ENCODE peak calls at places on chromosomes 2 and 18, in ten cellular contexts. E, B, R, I, D, A, Q, T, W and V are unnamed samples.

GRCh38 chr2:142973160-142973821 is 95.8 kb downstream of the KYNU start:
- DNase-seq in A (no peak), W (peak), T (no peak), Q (no peak), R (no peak), I (peak), D (peak), B (no peak), E (no peak), V (no peak)

GRCh38 chr2:23689131-23689700 is 237.7 kb downstream of the ATAD2B start:
- DNase-seq in W (no peak), I (no peak), B (no peak), R (no peak), Q (no peak), A (no peak), T (no peak), D (no peak), E (no peak), V (no peak)

GRCh38 chr18:23969664-23970063 is 44.9 kb upstream of the TTC39C start:
- DNase-seq in B (no peak), E (no peak), D (no peak), Q (no peak), W (no peak), I (no peak), R (no peak), A (no peak), T (no peak), V (no peak)

GRCh38 chr2:39547811-39548719 is 111.0 kb upstream of the MAP4K3 start:
- DNase-seq in R (no peak), E (no peak), Q (no peak), B (no peak), I (peak), W (peak), D (peak), A (no peak), T (no peak), V (no peak)

GRCh38 chr18:58716046-58716766 is 44.9 kb downstream of the MALT1 start:
- DNase-seq in D (no peak), T (no peak), A (no peak), B (no peak), R (peak), Q (no peak), I (no peak), E (peak), W (no peak), V (no peak)

GRCh38 chr2:38685116-38685735 is 19.3 kb downstream of the GALM start:
- DNase-seq in Q (no peak), W (no peak), B (no peak), T (no peak), R (no peak), E (no peak), A (no peak), D (no peak), I (peak), V (no peak)

GRCh38 chr2:98902209-98903063 is 33.6 kb downstream of the CRACDL start:
- DNase-seq in T (no peak), Q (no peak), W (no peak), E (no peak), R (no peak), D (no peak), B (no peak), A (no peak), I (no peak), V (peak)

GRCh38 chr2:38720613-38721241 is 30.4 kb downstream of the SRSF7 start:
- DNase-seq in B (peak), D (peak), W (peak), R (no peak), I (peak), Q (peak), T (peak), A (peak), E (no peak), V (peak)

GRCh38 chr2:45918816-45919655 is 267.6 kb downstream of the PRKCE start:
- DNase-seq in Q (no peak), D (no peak), E (peak), T (no peak), R (peak), A (no peak), I (no peak), W (no peak), B (no peak), V (no peak)

GRCh38 chr2:237365671-237366070 is 48.3 kb downstream of the COL6A3 start:
- DNase-seq in E (no peak), Q (no peak), D (no peak), A (no peak), T (no peak), W (no peak), B (no peak), I (no peak), R (no peak), V (no peak)

GRCh38 chr2:15818186-15818795 is 122.1 kb upstream of the MYCN start:
- DNase-seq in A (no peak), T (no peak), I (no peak), D (no peak), W (no peak), B (no peak), E (no peak), R (no peak), Q (no peak), V (no peak)

GRCh38 chr2:199596549-199596948 is 138.8 kb upstream of the SATB2 start:
- DNase-seq in T (no peak), I (peak), E (no peak), B (no peak), R (no peak), Q (no peak), D (peak), A (no peak), W (no peak), V (no peak)

GRCh38 chr18:45554070-45554767 is 61.1 kb upstream of the SLC14A2 start:
- DNase-seq in Q (peak), I (no peak), W (no peak), B (no peak), A (no peak), T (no peak), E (no peak), D (no peak), R (no peak), V (no peak)

GRCh38 chr2:203948733-203949132 is 12.2 kb downstream of the ICOS start:
- DNase-seq in E (peak), B (no peak), W (no peak), A (no peak), T (no peak), I (no peak), D (no peak), Q (no peak), R (peak), V (no peak)

GRCh38 chr18:30280861-30281470 is 761.6 kb downstream of the DSC3 start:
- DNase-seq in B (no peak), R (no peak), I (peak), A (peak), W (peak), D (peak), T (no peak), Q (no peak), E (no peak), V (no peak)

GRCh38 chr2:33810046-33810835 is 211.1 kb upstream of the FAM98A start:
- DNase-seq in T (no peak), I (peak), D (peak), W (no peak), E (no peak), B (no peak), R (no peak), Q (no peak), A (no peak), V (no peak)

GRCh38 chr18:23495723-23496440 is 7.4 kb upstream of the RMC1 start:
- DNase-seq in W (no peak), E (no peak), Q (no peak), D (no peak), I (peak), A (no peak), T (no peak), R (no peak), B (no peak), V (no peak)

GRCh38 chr2:193868833-193869232 is 1674.1 kb upstream of the TMEFF2 start:
- DNase-seq in I (peak), T (no peak), R (no peak), W (no peak), A (no peak), Q (no peak), B (no peak), E (no peak), D (no peak), V (no peak)

GRCh38 chr2:152166633-152167032 is 8.9 kb downstream of the STAM2 start:
- DNase-seq in A (no peak), D (peak), R (peak), E (peak), I (peak), W (no peak), B (no peak), Q (no peak), T (no peak), V (no peak)

GRCh38 chr18:69490813-69491212 is 90.1 kb downstream of the DOK6 start:
- DNase-seq in D (peak), Q (no peak), T (no peak), I (no peak), R (no peak), W (no peak), E (no peak), A (no peak), B (no peak), V (no peak)

GRCh38 chr2:136665741-136666140 is 99.6 kb upstream of the THSD7B start:
- DNase-seq in D (no peak), R (no peak), I (no peak), B (no peak), T (no peak), E (no peak), W (no peak), Q (no peak), A (no peak), V (no peak)

GRCh38 chr2:113069676-113070605 is 2.2 kb downstream of the IL1F10 start:
- DNase-seq in A (no peak), R (no peak), E (no peak), T (no peak), B (no peak), W (peak), Q (no peak), D (no peak), I (peak), V (no peak)

GRCh38 chr2:55357907-55358306 is 61.7 kb downstream of the CCDC88A start:
- DNase-seq in E (no peak), W (no peak), B (no peak), I (peak), D (peak), A (no peak), Q (no peak), T (no peak), R (no peak), V (no peak)

GRCh38 chr2:233823731-233824121 is 30.6 kb downstream of the HJURP start:
- DNase-seq in Q (no peak), D (no peak), W (no peak), R (no peak), A (no peak), E (no peak), T (no peak), B (no peak), I (no peak), V (no peak)

GRCh38 chr2:86790828-86791561 is at the start of gene CD8A:
- DNase-seq in W (no peak), I (peak), Q (no peak), D (peak), A (no peak), T (no peak), B (no peak), E (peak), R (peak), V (no peak)

GRCh38 chr2:234291765-234292204 is 205.1 kb downstream of the ARL4C start:
- DNase-seq in R (no peak), I (no peak), W (peak), T (no peak), D (peak), E (no peak), Q (peak), A (no peak), B (no peak), V (no peak)

GRCh38 chr18:9732031-9732430 is 23.9 kb downstream of the RAB31 start:
- DNase-seq in W (no peak), A (no peak), D (no peak), Q (no peak), R (no peak), B (no peak), E (no peak), I (no peak), T (no peak), V (no peak)

GRCh38 chr2:73489053-73489452 is 103.4 kb downstream of the ALMS1 start:
- DNase-seq in Q (no peak), D (no peak), A (no peak), T (no peak), B (no peak), I (no peak), R (peak), E (peak), W (no peak), V (no peak)

DNA sequence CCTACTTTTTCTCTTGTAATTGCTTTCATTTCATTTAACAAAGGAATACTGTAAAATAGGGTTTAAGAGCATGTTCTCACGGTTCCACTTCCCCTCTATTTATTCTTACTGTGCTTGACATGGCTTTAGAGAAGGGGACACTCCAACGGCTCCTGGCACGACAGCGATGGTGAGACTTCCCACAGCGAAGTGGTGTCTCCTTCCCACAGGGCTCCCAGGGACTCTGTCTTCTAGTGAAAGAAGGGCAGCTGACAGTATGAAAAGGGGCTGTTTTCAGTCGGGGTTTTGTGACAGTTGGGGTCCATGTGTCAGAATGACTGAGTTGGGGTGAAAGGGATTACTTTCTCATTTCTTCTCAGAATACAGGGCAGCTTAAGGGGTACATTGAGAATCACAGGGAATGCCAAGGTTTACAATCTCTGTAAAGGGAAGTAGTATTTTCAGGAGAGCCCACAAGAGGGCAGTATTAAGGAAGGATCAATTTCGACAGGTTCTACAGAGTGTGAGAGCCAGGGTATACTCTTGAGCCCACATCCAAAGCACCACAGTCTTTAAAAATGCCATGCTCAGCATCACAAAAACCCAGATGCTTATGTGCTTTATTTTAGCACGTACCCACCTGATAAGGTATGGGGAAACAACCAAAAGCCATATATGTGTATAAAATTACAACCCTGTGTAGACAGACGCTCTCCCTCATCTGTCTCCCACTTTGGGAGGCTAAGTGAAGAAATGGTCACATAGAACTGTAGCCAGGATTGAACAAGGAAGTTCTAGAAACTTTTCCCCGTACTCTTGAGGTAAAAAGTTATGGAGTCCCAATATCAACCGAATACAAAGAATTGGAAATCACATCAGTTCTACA is 31.3 kb upstream of the RAPGEF4 start:
- DNase-seq in R (peak), D (peak), I (peak), E (peak), Q (no peak), W (peak), T (no peak), A (no peak), B (no peak), V (no peak)
- TF ChIP-seq CTCF in R (peak), D (peak), I (peak), E (peak), Q (peak), W (peak), T (no peak), A (peak), B (peak), V (no peak)

DNA sequence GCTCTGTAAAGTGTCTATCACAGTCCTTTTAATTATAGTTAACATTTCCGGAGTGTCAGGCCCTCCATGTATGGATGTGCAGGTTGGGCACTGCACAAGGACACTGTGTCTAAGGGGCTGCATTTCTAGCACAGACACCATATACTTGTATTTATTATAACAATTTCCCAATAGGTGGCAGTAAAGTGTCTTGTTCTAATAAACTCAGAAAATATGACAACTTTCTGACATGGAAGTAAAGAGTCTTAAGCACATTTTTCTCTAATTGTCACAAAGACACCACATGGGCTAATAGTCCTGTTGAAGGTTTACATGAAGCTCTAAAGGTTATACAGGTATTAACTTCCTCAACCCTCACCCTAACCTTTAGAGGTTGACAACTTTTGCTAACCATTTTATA is 156.6 kb downstream of the DYSF start:
- DNase-seq in A (peak), I (peak), Q (no peak), B (no peak), R (no peak), E (no peak), W (no peak), T (no peak), D (peak), V (no peak)
- TF ChIP-seq CTCF in A (peak), I (no peak), Q (peak), B (no peak), R (no peak), E (peak), W (peak), T (no peak), D (peak), V (no peak)

DNA sequence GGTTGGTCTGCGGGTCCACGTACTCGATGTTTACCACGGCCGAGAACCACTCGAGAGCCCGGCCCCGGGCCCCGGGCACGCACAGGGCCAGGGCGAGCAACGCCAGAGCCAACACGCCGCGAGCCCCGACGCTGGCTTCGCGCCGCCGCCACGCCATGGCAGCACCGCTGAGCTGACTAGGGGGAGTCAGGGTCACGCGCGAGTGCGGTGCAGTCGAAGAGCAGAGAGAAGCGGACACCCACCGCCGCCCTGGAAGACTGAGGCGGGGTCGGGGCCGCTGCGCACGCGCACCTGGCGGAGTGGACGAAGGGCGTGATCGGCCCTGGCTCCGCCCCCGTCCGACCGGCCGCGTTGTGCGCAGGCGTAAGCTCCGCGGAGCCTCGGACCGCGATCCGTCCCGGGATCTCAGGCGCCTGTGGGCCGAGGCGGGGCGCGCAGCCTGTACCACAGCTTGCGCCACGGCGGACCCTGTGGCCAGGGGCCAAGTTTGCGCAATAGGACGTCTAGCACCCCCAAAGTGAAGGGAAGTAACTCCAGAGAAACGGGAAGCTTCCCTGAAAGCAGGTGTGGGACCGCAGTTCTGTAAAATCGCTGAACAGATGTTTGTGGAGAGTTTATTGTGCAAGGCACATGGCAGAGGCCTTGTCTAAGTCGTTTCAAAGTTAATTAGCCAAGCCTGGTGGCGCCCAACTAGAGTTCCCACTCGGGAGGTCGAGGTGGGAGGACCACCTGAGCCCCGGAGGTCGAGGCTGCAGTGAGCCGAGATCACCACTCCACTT is at the start of gene RNF149:
- DNase-seq in E (peak), Q (peak), D (peak), T (peak), I (peak), B (peak), R (peak), A (peak), W (peak), V (peak)
- TF ChIP-seq CTCF in E (no peak), Q (no peak), D (no peak), T (peak), I (no peak), B (no peak), R (no peak), A (no peak), W (no peak), V (no peak)

GRCh38 chr2:182763311-182763912 is 47.4 kb downstream of the DNAJC10 start:
- DNase-seq in Q (no peak), R (no peak), A (peak), B (no peak), I (peak), D (peak), T (peak), E (no peak), W (peak), V (no peak)

GRCh38 chr2:182767578-182767977 is 51.5 kb downstream of the DNAJC10 start:
- DNase-seq in E (no peak), B (no peak), A (no peak), Q (no peak), D (peak), I (peak), R (no peak), W (no peak), T (no peak), V (no peak)

GRCh38 chr2:182766626-182767025 is 50.6 kb downstream of the DNAJC10 start:
- DNase-seq in A (no peak), E (no peak), R (no peak), Q (no peak), I (no peak), B (no peak), D (no peak), T (no peak), W (no peak), V (no peak)

GRCh38 chr2:182758379-182758778 is 42.3 kb downstream of the DNAJC10 start:
- DNase-seq in B (no peak), A (no peak), Q (no peak), D (no peak), W (no peak), T (no peak), I (no peak), R (no peak), E (no peak), V (no peak)

GRCh38 chr2:182761903-182762302 is 45.8 kb downstream of the DNAJC10 start:
- DNase-seq in I (peak), Q (no peak), W (no peak), D (peak), E (no peak), T (peak), B (no peak), A (peak), R (no peak), V (no peak)
- TF ChIP-seq CTCF in I (no peak), Q (no peak), W (no peak), D (peak), E (no peak), T (peak), B (no peak), A (no peak), R (no peak), V (no peak)

GRCh38 chr2:240601061-240601830 is 14.7 kb downstream of the CAPN10 start:
- DNase-seq in T (no peak), I (no peak), A (no peak), D (no peak), R (no peak), B (peak), Q (peak), W (no peak), E (no peak), V (no peak)
- TF ChIP-seq CTCF in T (no peak), I (no peak), A (no peak), D (no peak), R (no peak), B (no peak), Q (no peak), W (no peak), E (no peak), V (no peak)

GRCh38 chr18:79988079-79988924 is at the start of gene TXNL4A:
- DNase-seq in A (peak), R (peak), W (peak), T (peak), E (peak), I (peak), D (peak), Q (peak), B (peak), V (peak)
- TF ChIP-seq CTCF in A (peak), R (peak), W (no peak), T (no peak), E (peak), I (peak), D (peak), Q (peak), B (no peak), V (peak)

GRCh38 chr18:5890606-5891360 is 4.5 kb downstream of the TMEM200C start:
- DNase-seq in B (no peak), R (peak), T (peak), I (no peak), D (no peak), Q (peak), A (peak), W (no peak), E (peak), V (no peak)
- TF ChIP-seq CTCF in B (peak), R (peak), T (peak), I (peak), D (no peak), Q (peak), A (peak), W (no peak), E (peak), V (peak)